ENCODE peak calls at places on chromosome 12, in five cellular contexts. F is MCF 10A, D is GM20000, G is left lung, U is Calu3. H is an unnamed sample.
A peak's percentile ranks its signal among the peaks of the same experiment; 100 is the strongest.

GRCh38 chr12:46523446-46523845 is 150.9 kb upstream of the SLC38A2 start:
- DNase-seq in F (peak; percentile 7), D (no peak), G (no peak), U (no peak), H (no peak)

GRCh38 chr12:42985506-42985905 is 396.0 kb upstream of the PRICKLE1 start:
- DNase-seq in F (no peak), D (no peak), G (no peak), U (no peak), H (no peak)

GRCh38 chr12:41983394-41983793 is 161.3 kb downstream of the GXYLT1 start:
- DNase-seq in F (no peak), D (no peak), G (no peak), U (no peak), H (no peak)

GRCh38 chr12:71755146-71755892 is 656 bp downstream of the RAB21 start:
- DNase-seq in F (peak; percentile 59), D (peak; percentile 79), G (peak; percentile 49), U (peak; percentile 54), H (no peak)

GRCh38 chr12:87866602-87867292 is 162.5 kb downstream of the C12orf50 start:
- DNase-seq in F (peak; percentile 38), D (peak; percentile 2), G (no peak), U (peak; percentile 8), H (no peak)

GRCh38 chr12:12505544-12506501 is 56.8 kb downstream of the DUSP16 start:
- DNase-seq in F (no peak), D (peak; percentile 76), G (no peak), U (no peak), H (no peak)

GRCh38 chr12:56079729-56080555 is at the start of gene ERBB3:
- DNase-seq in F (peak; percentile 89), D (peak; percentile 74), G (peak; percentile 83), U (peak; percentile 94), H (peak; percentile 88)

GRCh38 chr12:120261951-120262851 is 3.3 kb downstream of the PXN start:
- DNase-seq in F (peak; percentile 90), D (no peak), G (no peak), U (peak; percentile 34), H (no peak)

GRCh38 chr12:89597770-89598169 is 71.9 kb upstream of the POC1B start:
- DNase-seq in F (no peak), D (peak; percentile 25), G (no peak), U (no peak), H (no peak)

GRCh38 chr12:22543246-22544037 is 900 bp downstream of the C2CD5 start:
- DNase-seq in F (peak; percentile 35), D (peak; percentile 58), G (peak; percentile 78), U (peak; percentile 60), H (no peak)

GRCh38 chr12:22974865-22975264 is 349.9 kb downstream of the ETNK1 start:
- DNase-seq in F (peak; percentile 83), D (no peak), G (no peak), U (no peak), H (no peak)

GRCh38 chr12:101670007-101670671 is 27.3 kb upstream of the CHPT1 start:
- DNase-seq in F (peak; percentile 64), D (peak; percentile 29), G (no peak), U (peak; percentile 45), H (no peak)

GRCh38 chr12:75533239-75533638 is 21.8 kb upstream of the KRR1 start:
- DNase-seq in F (no peak), D (no peak), G (no peak), U (no peak), H (no peak)

GRCh38 chr12:119578112-119578511 is 15.5 kb upstream of the TMEM233 start:
- DNase-seq in F (peak; percentile 21), D (no peak), G (no peak), U (peak; percentile 65), H (no peak)

GRCh38 chr12:52199294-52199920 is 7.6 kb upstream of the KRT80 start:
- DNase-seq in F (no peak), D (no peak), G (no peak), U (no peak), H (no peak)

GRCh38 chr12:58169826-58170225 is 228.5 kb downstream of the ATP23 start:
- DNase-seq in F (no peak), D (no peak), G (no peak), U (no peak), H (no peak)

GRCh38 chr12:94592080-94592479 is 58.3 kb downstream of the TMCC3 start:
- DNase-seq in F (peak; percentile 29), D (no peak), G (no peak), U (no peak), H (no peak)

GRCh38 chr12:66314278-66314677 is 12.0 kb downstream of the HELB start:
- DNase-seq in F (no peak), D (no peak), G (no peak), U (no peak), H (no peak)

GRCh38 chr12:12224240-12224940 is 42.5 kb downstream of the LRP6 start:
- DNase-seq in F (no peak), D (no peak), G (no peak), U (no peak), H (no peak)

GRCh38 chr12:94805749-94806148 is 155.4 kb upstream of the TMCC3 start:
- DNase-seq in F (peak; percentile 40), D (no peak), G (no peak), U (no peak), H (no peak)

GRCh38 chr12:75722714-75723200 is 211.3 kb upstream of the KRR1 start:
- DNase-seq in F (peak; percentile 92), D (peak; percentile 38), G (no peak), U (peak; percentile 48), H (no peak)

GRCh38 chr12:57461326-57461903 is 1.8 kb downstream of the GLI1 start:
- DNase-seq in F (peak; percentile 33), D (peak; percentile 70), G (peak; percentile 73), U (peak; percentile 34), H (no peak)

GRCh38 chr12:117092511-117092780 is 6.8 kb downstream of the TESC start:
- DNase-seq in F (no peak), D (no peak), G (no peak), U (no peak), H (no peak)

GRCh38 chr12:71536939-71537622 is 97.5 kb downstream of the LGR5 start:
- DNase-seq in F (no peak), D (no peak), G (no peak), U (no peak), H (no peak)

GRCh38 chr12:130568041-130568440 is 148.1 kb downstream of the RIMBP2 start:
- DNase-seq in F (no peak), D (no peak), G (no peak), U (no peak), H (no peak)

GRCh38 chr12:130565189-130565588 is 150.9 kb downstream of the RIMBP2 start:
- DNase-seq in F (no peak), D (no peak), G (no peak), U (no peak), H (no peak)

GRCh38 chr12:130563322-130563721 is 152.8 kb downstream of the RIMBP2 start:
- DNase-seq in F (no peak), D (no peak), G (no peak), U (no peak), H (no peak)

GRCh38 chr12:130568546-130568945 is 147.6 kb downstream of the RIMBP2 start:
- DNase-seq in F (no peak), D (no peak), G (no peak), U (no peak), H (no peak)

GRCh38 chr12:130566446-130567155 is 149.5 kb downstream of the RIMBP2 start:
- DNase-seq in F (no peak), D (no peak), G (no peak), U (no peak), H (no peak)
- TF ChIP-seq CTCF in F (no peak), D (no peak), G (no peak), U (no peak), H (no peak)

DNA sequence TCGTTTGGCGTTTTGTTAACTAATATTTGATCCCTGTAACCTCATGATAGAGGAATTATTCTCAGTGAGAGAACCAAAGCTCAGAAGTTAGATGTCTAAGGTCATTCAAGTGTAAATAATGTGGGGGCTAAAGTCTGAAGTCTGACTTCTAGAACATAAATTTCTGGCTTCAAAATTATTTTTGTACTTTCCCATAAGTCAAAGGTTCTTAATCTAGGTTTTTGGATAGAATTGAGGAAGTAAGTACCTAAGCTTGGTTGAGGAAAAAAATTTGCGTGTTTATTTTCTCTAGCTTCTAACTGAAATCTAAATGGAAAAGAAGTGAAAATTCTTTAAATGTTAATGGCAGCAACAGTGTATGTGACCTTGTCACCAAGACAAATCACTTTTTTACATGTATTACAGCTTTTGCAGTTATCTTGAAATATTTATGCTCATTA is 2.3 kb downstream of the LARP4 start:
- DNase-seq in F (no peak), D (no peak), G (no peak), U (no peak), H (no peak)
- TF ChIP-seq CTCF in F (no peak), D (no peak), G (no peak), U (no peak), H (no peak)

DNA sequence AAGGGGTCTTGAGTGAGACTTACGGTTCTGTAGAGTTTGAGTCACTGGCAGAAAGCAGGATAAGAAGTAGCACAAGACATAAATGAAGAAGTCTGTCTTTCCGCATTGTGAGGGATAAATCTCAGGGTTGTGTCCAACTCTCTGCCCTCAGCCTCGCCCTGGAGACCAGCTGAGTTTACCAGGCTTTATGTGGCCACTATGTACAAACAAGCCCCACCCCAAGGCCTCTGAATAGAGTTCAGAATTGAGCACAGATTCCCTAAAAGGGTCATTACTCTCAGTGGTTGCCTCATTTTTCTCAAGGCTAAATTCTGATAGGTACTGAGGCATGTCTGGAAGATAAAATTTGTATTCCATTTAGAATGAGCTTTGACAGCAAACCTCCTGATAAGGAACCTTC is at the start of gene PZP:
- DNase-seq in F (no peak), D (no peak), G (no peak), U (no peak), H (no peak)
- TF ChIP-seq CTCF in F (no peak), D (no peak), G (no peak), U (no peak), H (no peak)

GRCh38 chr12:82025462-82025861 is 266.3 kb upstream of the PPFIA2 start:
- DNase-seq in F (no peak), D (no peak), G (no peak), U (no peak), H (no peak)

GRCh38 chr12:82015623-82016347 is 256.6 kb upstream of the PPFIA2 start:
- DNase-seq in F (no peak), D (no peak), G (no peak), U (peak; percentile 13), H (no peak)

GRCh38 chr12:82019533-82019932 is 260.4 kb upstream of the PPFIA2 start:
- DNase-seq in F (peak; percentile 16), D (no peak), G (no peak), U (no peak), H (no peak)
- TF ChIP-seq CTCF in F (peak; percentile 11), D (no peak), G (peak; percentile 24), U (no peak), H (peak; percentile 27)

GRCh38 chr12:6936378-6936638 is 7.3 kb upstream of the RNU7-1 start:
- DNase-seq in F (no peak), D (no peak), G (no peak), U (no peak), H (no peak)

GRCh38 chr12:6939187-6939540 is 4.5 kb upstream of the RNU7-1 start:
- DNase-seq in F (no peak), D (no peak), G (no peak), U (no peak), H (no peak)

GRCh38 chr12:6936642-6937480 is 6.8 kb upstream of the RNU7-1 start:
- DNase-seq in F (no peak), D (peak; percentile 72), G (no peak), U (peak; percentile 30), H (no peak)

GRCh38 chr12:6937481-6938352 is 5.9 kb upstream of the RNU7-1 start:
- DNase-seq in F (peak; percentile 94), D (peak; percentile 89), G (peak; percentile 95), U (peak; percentile 93), H (peak; percentile 97)

GRCh38 chr12:6938353-6939186 is 5.0 kb upstream of the RNU7-1 start:
- DNase-seq in F (no peak), D (no peak), G (peak; percentile 37), U (no peak), H (no peak)
- TF ChIP-seq CTCF in F (no peak), D (no peak), G (peak; percentile 31), U (no peak), H (no peak)